ENCODE peak calls at places on chromosomes 16 and 17, in eight cellular contexts. Z, Q, E, P, F, X, J and G are unnamed samples.

GRCh38 chr17:74176546-74177001 is 26.9 kb upstream of the RPL38 start:
- DNase-seq in Z (peak), Q (no peak), E (peak), P (peak), F (peak), X (peak), J (peak), G (peak)

GRCh38 chr16:81261049-81261648 is 22.7 kb downstream of the BCO1 start:
- DNase-seq in Z (no peak), Q (peak), E (peak), P (peak), F (no peak), X (no peak), J (no peak), G (no peak)

GRCh38 chr17:19370493-19370960 is 7.8 kb upstream of the MAPK7 start:
- DNase-seq in Z (no peak), Q (no peak), E (peak), P (peak), F (no peak), X (peak), J (no peak), G (no peak)

GRCh38 chr17:81821603-81822311 is 11.3 kb downstream of the MCRIP1 start:
- DNase-seq in Z (peak), Q (no peak), E (peak), P (no peak), F (peak), X (no peak), J (no peak), G (peak)

GRCh38 chr16:70429888-70430666 is 8.8 kb downstream of the ST3GAL2 start:
- DNase-seq in Z (no peak), Q (no peak), E (no peak), P (no peak), F (no peak), X (no peak), J (no peak), G (no peak)

GRCh38 chr16:72840591-72841381 is 207.1 kb downstream of the ZFHX3 start:
- DNase-seq in Z (no peak), Q (no peak), E (peak), P (peak), F (no peak), X (no peak), J (no peak), G (no peak)

GRCh38 chr17:63439682-63440081 is 6.4 kb downstream of the CYB561 start:
- DNase-seq in Z (peak), Q (no peak), E (peak), P (no peak), F (no peak), X (peak), J (no peak), G (no peak)

GRCh38 chr17:77444653-77445029 is 303.9 kb downstream of the SEC14L1 start:
- DNase-seq in Z (no peak), Q (no peak), E (peak), P (peak), F (no peak), X (no peak), J (no peak), G (no peak)

GRCh38 chr16:75947626-75948239 is 221.4 kb upstream of the CPHXL start:
- DNase-seq in Z (no peak), Q (no peak), E (no peak), P (no peak), F (peak), X (no peak), J (no peak), G (no peak)

GRCh38 chr16:88854306-88855111 is 2.2 kb downstream of the GALNS start:
- DNase-seq in Z (no peak), Q (no peak), E (no peak), P (peak), F (no peak), X (no peak), J (no peak), G (no peak)

GRCh38 chr17:76501827-76502307 is 644 bp upstream of the RHBDF2 start:
- DNase-seq in Z (no peak), Q (no peak), E (no peak), P (no peak), F (no peak), X (no peak), J (no peak), G (no peak)

GRCh38 chr17:74779948-74780400 is 3.8 kb upstream of the NAT9 start:
- DNase-seq in Z (no peak), Q (peak), E (no peak), P (peak), F (no peak), X (no peak), J (no peak), G (no peak)

GRCh38 chr17:74369221-74369620 is 1.9 kb downstream of the GPR142 start:
- DNase-seq in Z (no peak), Q (peak), E (no peak), P (peak), F (no peak), X (no peak), J (peak), G (no peak)

GRCh38 chr17:30389755-30390300 is 11.1 kb downstream of the CPD start:
- DNase-seq in Z (no peak), Q (no peak), E (peak), P (no peak), F (no peak), X (no peak), J (no peak), G (no peak)

GRCh38 chr17:12928736-12929135 is 89.1 kb downstream of the ELAC2 start:
- DNase-seq in Z (peak), Q (no peak), E (peak), P (no peak), F (no peak), X (peak), J (no peak), G (no peak)

GRCh38 chr16:962901-963814 is 7.6 kb downstream of the LMF1 start:
- DNase-seq in Z (no peak), Q (no peak), E (no peak), P (no peak), F (no peak), X (no peak), J (no peak), G (no peak)

GRCh38 chr16:79351927-79352326 is 248.6 kb downstream of the MAF start:
- DNase-seq in Z (no peak), Q (no peak), E (no peak), P (no peak), F (no peak), X (no peak), J (no peak), G (no peak)

GRCh38 chr16:89216315-89217137 is 977 bp upstream of the ZNF778 start:
- DNase-seq in Z (peak), Q (peak), E (peak), P (peak), F (peak), X (peak), J (peak), G (peak)

GRCh38 chr17:58632324-58633314 is 59.2 kb downstream of the TEX14 start:
- DNase-seq in Z (no peak), Q (no peak), E (no peak), P (no peak), F (no peak), X (no peak), J (no peak), G (no peak)

GRCh38 chr17:44502598-44503079 is 567 bp downstream of the GPATCH8 start:
- DNase-seq in Z (peak), Q (no peak), E (peak), P (peak), F (no peak), X (peak), J (no peak), G (no peak)

GRCh38 chr16:71883849-71884638 is at the start of gene ZNF821:
- DNase-seq in Z (peak), Q (peak), E (peak), P (peak), F (peak), X (peak), J (peak), G (peak)

GRCh38 chr16:56817938-56818337 is 47.1 kb upstream of the SLC12A3 start:
- DNase-seq in Z (no peak), Q (no peak), E (no peak), P (no peak), F (no peak), X (no peak), J (no peak), G (no peak)

GRCh38 chr17:73747221-73748002 is 103.2 kb upstream of the SDK2 start:
- DNase-seq in Z (no peak), Q (no peak), E (no peak), P (no peak), F (no peak), X (no peak), J (no peak), G (no peak)

GRCh38 chr17:4742629-4743028 is 2.9 kb upstream of the CXCL16 start:
- DNase-seq in Z (no peak), Q (no peak), E (no peak), P (no peak), F (no peak), X (peak), J (no peak), G (no peak)

GRCh38 chr17:67707442-67707841 is 10.3 kb upstream of the NOL11 start:
- DNase-seq in Z (no peak), Q (no peak), E (no peak), P (no peak), F (no peak), X (no peak), J (no peak), G (no peak)

GRCh38 chr16:10989494-10989893 is 45.1 kb downstream of the CLEC16A start:
- DNase-seq in Z (no peak), Q (no peak), E (no peak), P (no peak), F (no peak), X (no peak), J (no peak), G (no peak)

GRCh38 chr17:45228121-45228941 is 6.6 kb downstream of the FMNL1 start:
- DNase-seq in Z (no peak), Q (no peak), E (no peak), P (no peak), F (no peak), X (no peak), J (no peak), G (no peak)

GRCh38 chr16:56938664-56939513 is 6.9 kb downstream of the HERPUD1 start:
- DNase-seq in Z (no peak), Q (no peak), E (peak), P (no peak), F (no peak), X (no peak), J (no peak), G (no peak)

GRCh38 chr16:56593573-56594291 is 4.4 kb downstream of the MT3 start:
- DNase-seq in Z (no peak), Q (no peak), E (no peak), P (no peak), F (no peak), X (no peak), J (no peak), G (no peak)

GRCh38 chr17:7523033-7523432 is 25.8 kb upstream of the TNFSF12 start:
- DNase-seq in Z (peak), Q (peak), E (peak), P (no peak), F (no peak), X (no peak), J (no peak), G (no peak)

GRCh38 chr16:58652741-58653140 is 23.1 kb upstream of the CNOT1 start:
- DNase-seq in Z (no peak), Q (no peak), E (peak), P (no peak), F (no peak), X (peak), J (no peak), G (peak)

GRCh38 chr17:38871247-38871991 is 1.6 kb downstream of the LASP1 start:
- DNase-seq in Z (peak), Q (peak), E (peak), P (peak), F (no peak), X (peak), J (peak), G (peak)